ENCODE peak calls at places on chromosomes 5 and 9, in four cellular contexts. E, D, H and R are unnamed samples. For H3K4me1, the result is how much of the 10 kb centered on the place peaks cover.

GRCh38 chr9:69582544-69583297 is 89.5 kb downstream of the APBA1 start:
- DNase-seq in E (no peak), H (no peak), D (no peak), R (no peak)

GRCh38 chr5:158754018-158754514 is 345.6 kb downstream of the EBF1 start:
- DNase-seq in E (peak), H (no peak), D (no peak), R (no peak)

GRCh38 chr5:35182541-35183242 is 47.6 kb downstream of the PRLR start:
- DNase-seq in D (no peak), H (no peak), E (no peak), R (no peak)

GRCh38 chr5:43772601-43773031 is 169.6 kb downstream of the NNT start:
- DNase-seq in D (no peak), E (no peak), H (no peak), R (no peak)

GRCh38 chr9:35510745-35511428 is 21.0 kb downstream of the RUSC2 start:
- DNase-seq in D (no peak), H (peak), E (peak), R (no peak)

GRCh38 chr9:116596646-116597045 is 90.5 kb upstream of the TRIM32 start:
- DNase-seq in E (no peak), D (no peak), H (no peak), R (no peak)

GRCh38 chr5:120405291-120405864 is 58.7 kb upstream of the PRR16 start:
- DNase-seq in H (no peak), E (no peak), D (no peak), R (no peak)

GRCh38 chr9:98504883-98505282 is 203.9 kb downstream of the GABBR2 start:
- DNase-seq in E (no peak), H (no peak), D (no peak), R (no peak)

GRCh38 chr9:131943397-131943796 is 136.3 kb downstream of the MED27 start:
- DNase-seq in H (no peak), E (no peak), D (no peak), R (no peak)
- H3K4me1 ChIP-seq in H (under half), E (under half), D (under half), R (under half)

DNA sequence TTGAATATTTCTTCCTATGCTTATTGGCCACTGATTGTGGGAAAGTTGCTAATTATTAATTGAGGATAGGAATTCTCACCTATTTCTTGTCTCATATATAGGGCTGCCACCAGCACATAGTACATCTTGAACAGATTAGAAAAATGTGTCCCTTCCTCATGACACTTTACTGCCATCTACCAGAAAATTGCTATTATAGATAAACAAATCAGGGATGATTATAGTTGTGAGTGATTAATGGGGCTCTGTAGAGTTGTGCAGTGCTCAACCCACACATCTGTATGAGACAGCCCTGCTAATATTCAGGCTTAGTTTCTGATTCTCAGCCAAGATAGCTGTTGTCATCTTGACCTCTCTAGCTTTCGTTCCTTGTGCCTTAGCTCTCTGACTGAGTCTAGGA is 373.2 kb downstream of the TLE4 start:
- DNase-seq in E (no peak), H (no peak), D (no peak), R (no peak)
- H3K27ac ChIP-seq in E (no peak), H (no peak), D (no peak), R (no peak)

DNA sequence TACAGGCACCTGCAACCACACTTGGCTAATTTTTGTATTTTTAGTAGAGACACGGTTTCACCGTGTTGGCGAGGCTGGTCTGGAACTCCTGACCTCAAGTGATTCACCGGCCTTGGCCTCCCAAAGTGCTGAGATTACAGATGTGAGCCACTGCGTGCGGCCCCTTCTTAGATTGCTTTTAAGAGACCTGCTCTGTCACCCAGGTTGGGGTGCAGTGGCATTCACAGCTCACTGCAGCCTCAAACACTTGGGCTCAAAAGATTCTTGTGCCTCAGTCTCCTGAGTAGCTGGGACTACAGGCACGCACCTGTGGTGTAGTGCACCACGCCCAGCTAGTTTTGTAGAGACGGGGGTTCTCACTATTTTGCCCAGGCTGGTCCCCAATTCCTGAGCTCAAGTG is 11.0 kb downstream of the HSPA9 start:
- DNase-seq in E (no peak), D (no peak), H (peak), R (no peak)
- TF ChIP-seq POLR2A in E (no peak), D (no peak), H (no peak), R (no peak)

DNA sequence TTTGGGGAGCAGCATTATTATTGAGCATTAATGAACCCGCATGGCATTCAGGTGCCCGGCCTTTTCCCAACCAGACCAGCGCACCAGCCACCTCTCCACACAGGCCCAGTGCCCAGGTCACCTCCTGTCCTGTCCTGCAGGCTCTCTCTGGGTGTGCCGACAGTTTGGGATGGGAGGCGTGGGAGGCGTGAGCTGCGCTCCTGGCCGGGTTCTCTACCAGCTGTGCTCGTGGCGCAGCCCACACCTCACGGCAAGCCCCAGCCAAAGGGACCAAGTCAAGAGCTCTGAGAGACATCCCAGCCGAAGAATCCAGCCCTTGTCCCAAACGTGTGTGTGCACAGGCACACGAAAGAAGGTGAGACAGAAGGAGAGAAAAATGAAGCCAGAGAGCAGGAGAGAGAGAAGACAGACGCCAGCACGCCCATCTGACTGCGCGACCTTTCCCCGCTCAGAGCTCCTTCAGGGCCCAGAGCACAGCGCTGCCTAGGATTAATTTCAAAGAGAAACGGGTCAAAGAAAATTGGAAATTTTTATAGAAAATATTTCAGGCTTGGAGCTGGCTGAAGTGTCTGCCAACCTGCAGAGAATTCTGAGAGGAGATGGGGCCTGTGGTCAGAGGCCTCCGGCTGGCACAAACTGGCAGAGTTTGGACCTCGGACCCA is 81.7 kb downstream of the ADAMTS2 start:
- DNase-seq in H (no peak), E (peak), D (peak), R (no peak)
- H3K4me1 ChIP-seq in H (under half), E (under half), D (under half), R (under half)

GRCh38 chr5:73945505-73945904 is 319.5 kb downstream of the ARHGEF28 start:
- DNase-seq in D (peak), E (no peak), H (no peak), R (no peak)
- H3K27ac ChIP-seq in D (no peak), E (no peak), H (no peak), R (no peak)

DNA sequence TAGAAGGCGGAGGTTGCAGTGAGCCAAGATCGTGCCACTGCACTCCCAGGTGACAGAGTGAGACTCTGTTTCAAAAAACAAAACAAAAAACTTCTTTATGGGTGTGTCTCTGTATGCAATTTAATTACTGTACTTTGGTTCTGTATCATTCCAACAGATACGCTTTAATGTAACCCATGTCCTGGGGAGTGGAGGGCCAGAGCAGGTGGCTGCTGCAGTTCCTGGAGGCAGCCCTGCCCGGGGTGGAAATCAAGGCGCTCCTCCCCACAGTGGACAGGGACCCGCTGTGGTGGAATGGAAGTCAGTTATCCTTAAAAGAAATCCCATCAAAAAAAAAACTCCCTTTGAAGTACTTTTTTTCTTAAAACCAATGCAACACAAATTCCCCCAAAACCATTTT is 1.9 kb downstream of the DAP start:
- DNase-seq in H (no peak), D (no peak), E (no peak), R (no peak)
- TF ChIP-seq POLR2A in H (no peak), D (no peak), E (no peak), R (no peak)

DNA sequence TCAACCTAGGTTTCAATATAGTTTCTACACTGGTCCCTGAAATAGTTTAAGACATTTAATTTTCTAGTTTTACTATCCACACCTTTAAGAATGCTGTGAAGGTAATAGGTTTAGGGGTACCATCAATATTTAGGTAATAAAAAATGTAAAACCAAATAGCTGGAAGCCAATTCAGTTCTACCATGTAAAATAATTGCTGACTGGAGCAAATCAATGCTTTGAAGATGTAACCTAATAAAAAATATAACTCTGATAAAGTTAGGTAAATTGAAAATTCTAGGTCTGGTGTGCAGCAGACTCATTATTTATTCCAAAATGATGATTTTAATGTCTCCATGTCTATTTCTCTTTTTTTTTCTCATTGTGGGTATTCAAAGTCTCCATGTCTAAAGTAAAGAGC is 21.8 kb downstream of the CDH6 start:
- DNase-seq in H (no peak), E (no peak), D (no peak), R (no peak)
- H3K4me1 ChIP-seq in H (under half), E (under half), D (under half), R (under half)

GRCh38 chr5:178228609-178229008 is 4.0 kb downstream of the PHYKPL start:
- DNase-seq in E (no peak), D (no peak), H (no peak), R (no peak)

GRCh38 chr5:178230879-178231735 is 1.5 kb downstream of the PHYKPL start:
- DNase-seq in H (peak), D (no peak), E (peak), R (no peak)

GRCh38 chr5:178227929-178228328 is 4.7 kb downstream of the PHYKPL start:
- DNase-seq in E (no peak), H (no peak), D (no peak), R (no peak)

GRCh38 chr5:178231736-178232123 is 872 bp downstream of the PHYKPL start:
- DNase-seq in D (no peak), E (no peak), H (no peak), R (no peak)

GRCh38 chr5:178229861-178230260 is 2.7 kb downstream of the PHYKPL start:
- DNase-seq in D (no peak), H (no peak), E (no peak), R (no peak)
- H3K27ac ChIP-seq in D (no peak), H (no peak), E (no peak), R (no peak)

DNA sequence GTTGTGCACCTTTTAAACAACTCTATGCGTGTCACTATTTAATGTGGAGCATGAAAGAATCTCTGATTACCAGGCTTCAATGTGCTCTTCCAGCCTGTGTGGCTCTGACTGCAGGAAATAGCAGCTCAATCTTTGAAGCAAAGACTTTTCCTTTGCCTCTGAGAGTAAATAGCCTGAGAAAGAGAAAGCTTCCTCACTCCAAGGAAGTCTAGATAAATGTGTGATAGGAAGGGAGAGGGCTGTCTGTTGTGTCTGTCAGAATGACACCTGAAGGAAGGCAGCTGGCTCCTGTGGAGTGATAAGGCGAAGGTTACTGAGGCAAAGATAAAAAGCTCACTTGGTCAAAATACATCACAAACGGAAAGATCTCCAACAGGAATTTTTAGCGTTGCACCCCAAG is 205.3 kb upstream of the HAPLN1 start:
- DNase-seq in H (no peak), E (no peak), D (no peak), R (no peak)
- TF ChIP-seq POLR2A in H (no peak), E (no peak), D (no peak), R (no peak)